ENCODE peak calls at places on chromosomes 16 and 17, in five cellular contexts. A, F, B, R and L are unnamed samples.

GRCh38 chr17:73936908-73937627 is 266.4 kb upstream of the RPL38 start:
- DNase-seq in R (no peak), B (no peak), A (peak), F (no peak), L (no peak)

GRCh38 chr16:84592718-84593117 is 25.2 kb downstream of the COTL1 start:
- DNase-seq in R (no peak), F (no peak), A (no peak), B (no peak), L (no peak)

GRCh38 chr16:89317101-89317671 is 99.7 kb downstream of the ZNF778 start:
- DNase-seq in F (no peak), R (no peak), A (no peak), B (no peak), L (no peak)

GRCh38 chr17:42623732-42624596 is 14.5 kb downstream of the TUBG1 start:
- DNase-seq in F (no peak), A (no peak), B (no peak), R (no peak), L (no peak)

GRCh38 chr17:61401280-61402072 is 1.8 kb downstream of the TBX2 start:
- DNase-seq in F (no peak), R (no peak), A (no peak), B (no peak), L (no peak)

GRCh38 chr16:66364117-66364958 is 2.2 kb upstream of the CDH5 start:
- DNase-seq in R (peak), B (no peak), F (peak), A (no peak), L (no peak)

GRCh38 chr17:17096438-17097178 is 54.4 kb downstream of the MPRIP start:
- DNase-seq in F (no peak), A (no peak), B (no peak), R (no peak), L (no peak)

GRCh38 chr17:34588266-34588665 is 8.9 kb downstream of the TMEM132E start:
- DNase-seq in B (no peak), R (no peak), F (no peak), A (no peak), L (no peak)

GRCh38 chr16:66223176-66223780 is 143.2 kb upstream of the CDH5 start:
- DNase-seq in A (no peak), F (no peak), B (no peak), R (peak), L (no peak)

GRCh38 chr17:73912360-73912746 is 268.1 kb upstream of the SDK2 start:
- DNase-seq in F (no peak), A (no peak), B (no peak), R (no peak), L (no peak)